ENCODE peak calls at places on chromosomes 6 and 20, in ten cellular contexts. One of them, this sample, is unnamed.

GRCh38 chr6:152087096-152087495 is 279.6 kb downstream of the ESR1 start:
- DNase-seq in GM10248: no peak
- DNase-seq in kidney glomerular epithelial cell: peak; percentile 83
- DNase-seq in left kidney: no peak
- DNase-seq in HuH-7: no peak
- DNase-seq in CD8-positive, alpha-beta T cell: no peak
- DNase-seq in HTR-8/SVneo: no peak
- DNase-seq in Right ventricle myocardium inferior: no peak
- DNase-seq in cardiac muscle cell: no peak
- DNase-seq in midbrain: no peak
- DNase-seq in this sample: no peak

GRCh38 chr20:46523696-46524328 is 10.5 kb upstream of the ZNF334 start:
- DNase-seq in GM10248: no peak
- DNase-seq in kidney glomerular epithelial cell: no peak
- DNase-seq in left kidney: peak; percentile 64
- DNase-seq in HuH-7: no peak
- DNase-seq in CD8-positive, alpha-beta T cell: no peak
- DNase-seq in HTR-8/SVneo: no peak
- DNase-seq in Right ventricle myocardium inferior: no peak
- DNase-seq in cardiac muscle cell: peak; percentile 63
- DNase-seq in midbrain: no peak
- DNase-seq in this sample: no peak

GRCh38 chr20:51583499-51583898 is 41.0 kb upstream of the NFATC2 start:
- DNase-seq in GM10248: no peak
- DNase-seq in kidney glomerular epithelial cell: no peak
- DNase-seq in left kidney: no peak
- DNase-seq in HuH-7: no peak
- DNase-seq in CD8-positive, alpha-beta T cell: no peak
- DNase-seq in HTR-8/SVneo: no peak
- DNase-seq in Right ventricle myocardium inferior: no peak
- DNase-seq in cardiac muscle cell: no peak
- DNase-seq in midbrain: no peak
- DNase-seq in this sample: no peak

GRCh38 chr20:45392733-45393132 is 14.6 kb upstream of the TP53TG5 start:
- DNase-seq in GM10248: no peak
- DNase-seq in kidney glomerular epithelial cell: no peak
- DNase-seq in left kidney: no peak
- DNase-seq in HuH-7: no peak
- DNase-seq in CD8-positive, alpha-beta T cell: no peak
- DNase-seq in HTR-8/SVneo: no peak
- DNase-seq in Right ventricle myocardium inferior: no peak
- DNase-seq in cardiac muscle cell: no peak
- DNase-seq in midbrain: peak; percentile 53
- DNase-seq in this sample: no peak

GRCh38 chr6:140537834-140538680 is 1163.6 kb upstream of the CITED2 start:
- DNase-seq in GM10248: no peak
- DNase-seq in kidney glomerular epithelial cell: peak; percentile 98
- DNase-seq in left kidney: peak; percentile 82
- DNase-seq in HuH-7: peak; percentile 34
- DNase-seq in CD8-positive, alpha-beta T cell: no peak
- DNase-seq in HTR-8/SVneo: peak; percentile 32
- DNase-seq in Right ventricle myocardium inferior: no peak
- DNase-seq in cardiac muscle cell: peak; percentile 71
- DNase-seq in midbrain: peak; percentile 4
- DNase-seq in this sample: peak; percentile 87

GRCh38 chr6:67265996-67266768 is 1368.9 kb upstream of the ADGRB3 start:
- DNase-seq in GM10248: no peak
- DNase-seq in kidney glomerular epithelial cell: no peak
- DNase-seq in left kidney: no peak
- DNase-seq in HuH-7: no peak
- DNase-seq in CD8-positive, alpha-beta T cell: no peak
- DNase-seq in HTR-8/SVneo: no peak
- DNase-seq in Right ventricle myocardium inferior: no peak
- DNase-seq in cardiac muscle cell: no peak
- DNase-seq in midbrain: no peak
- DNase-seq in this sample: no peak

GRCh38 chr6:81304486-81304885 is 448.0 kb downstream of the TENT5A start:
- DNase-seq in GM10248: no peak
- DNase-seq in kidney glomerular epithelial cell: no peak
- DNase-seq in left kidney: no peak
- DNase-seq in HuH-7: no peak
- DNase-seq in CD8-positive, alpha-beta T cell: no peak
- DNase-seq in HTR-8/SVneo: no peak
- DNase-seq in Right ventricle myocardium inferior: no peak
- DNase-seq in cardiac muscle cell: no peak
- DNase-seq in midbrain: no peak
- DNase-seq in this sample: no peak

GRCh38 chr6:8182209-8182845 is 80.0 kb upstream of the EEF1E1 start:
- DNase-seq in GM10248: no peak
- DNase-seq in kidney glomerular epithelial cell: no peak
- DNase-seq in left kidney: peak; percentile 21
- DNase-seq in HuH-7: no peak
- DNase-seq in CD8-positive, alpha-beta T cell: no peak
- DNase-seq in HTR-8/SVneo: no peak
- DNase-seq in Right ventricle myocardium inferior: no peak
- DNase-seq in cardiac muscle cell: no peak
- DNase-seq in midbrain: no peak
- DNase-seq in this sample: no peak